ENCODE peak calls at places on chromosome 17, in seven cellular contexts. M is thoracic aorta; P is AG10803; E is GM10248; I is activated CD8-positive, alpha-beta T cell treated with anti-CD3 and anti-CD28 coated beads for 36 hours; C is gastrocnemius medialis; B is PC-9. W is an unnamed sample.
A peak's percentile ranks its signal among the peaks of the same experiment; 100 is the strongest.

GRCh38 chr17:5585814-5586558 is 1.7 kb upstream of the NLRP1 start:
- DNase-seq in M (no peak), I (peak; percentile 54), P (peak; percentile 25), B (no peak), E (no peak), C (no peak), W (no peak)

GRCh38 chr17:43891851-43892671 is 15.3 kb downstream of the MPP2 start:
- DNase-seq in E (no peak), C (no peak), I (no peak), M (no peak), B (no peak), P (peak; percentile 79), W (no peak)

GRCh38 chr17:45093444-45094110 is 32.5 kb downstream of the NMT1 start:
- DNase-seq in C (peak; percentile 83), M (no peak), B (no peak), E (no peak), P (peak; percentile 26), I (no peak), W (no peak)

GRCh38 chr17:41013181-41013580 is 4.3 kb upstream of the KRTAP3-1 start:
- DNase-seq in P (peak; percentile 47), B (peak; percentile 93), I (no peak), M (no peak), E (no peak), C (no peak), W (no peak)

GRCh38 chr17:62827722-62828498 is 19.8 kb upstream of the MARCHF10 start:
- DNase-seq in C (no peak), I (no peak), M (no peak), B (no peak), P (peak; percentile 46), E (no peak), W (no peak)

GRCh38 chr17:574061-574460 is 140.6 kb downstream of the VPS53 start:
- DNase-seq in I (no peak), P (no peak), B (no peak), C (no peak), M (no peak), E (no peak), W (no peak)

GRCh38 chr17:43723697-43724359 is 34.8 kb downstream of the SOST start:
- DNase-seq in P (peak; percentile 88), B (peak; percentile 81), I (no peak), E (no peak), C (peak; percentile 73), M (no peak), W (no peak)

GRCh38 chr17:213286-214105 is 32.0 kb upstream of the DOC2B start:
- DNase-seq in E (no peak), C (no peak), I (no peak), B (no peak), M (no peak), P (no peak), W (no peak)

GRCh38 chr17:46915596-46915995 is 7.4 kb upstream of the GOSR2 start:
- DNase-seq in M (no peak), I (no peak), P (no peak), C (no peak), E (no peak), B (peak; percentile 59), W (no peak)

GRCh38 chr17:82932146-82933005 is 92.6 kb upstream of the ZNF750 start:
- DNase-seq in I (no peak), M (no peak), E (no peak), P (peak; percentile 44), B (no peak), C (no peak), W (no peak)

DNA sequence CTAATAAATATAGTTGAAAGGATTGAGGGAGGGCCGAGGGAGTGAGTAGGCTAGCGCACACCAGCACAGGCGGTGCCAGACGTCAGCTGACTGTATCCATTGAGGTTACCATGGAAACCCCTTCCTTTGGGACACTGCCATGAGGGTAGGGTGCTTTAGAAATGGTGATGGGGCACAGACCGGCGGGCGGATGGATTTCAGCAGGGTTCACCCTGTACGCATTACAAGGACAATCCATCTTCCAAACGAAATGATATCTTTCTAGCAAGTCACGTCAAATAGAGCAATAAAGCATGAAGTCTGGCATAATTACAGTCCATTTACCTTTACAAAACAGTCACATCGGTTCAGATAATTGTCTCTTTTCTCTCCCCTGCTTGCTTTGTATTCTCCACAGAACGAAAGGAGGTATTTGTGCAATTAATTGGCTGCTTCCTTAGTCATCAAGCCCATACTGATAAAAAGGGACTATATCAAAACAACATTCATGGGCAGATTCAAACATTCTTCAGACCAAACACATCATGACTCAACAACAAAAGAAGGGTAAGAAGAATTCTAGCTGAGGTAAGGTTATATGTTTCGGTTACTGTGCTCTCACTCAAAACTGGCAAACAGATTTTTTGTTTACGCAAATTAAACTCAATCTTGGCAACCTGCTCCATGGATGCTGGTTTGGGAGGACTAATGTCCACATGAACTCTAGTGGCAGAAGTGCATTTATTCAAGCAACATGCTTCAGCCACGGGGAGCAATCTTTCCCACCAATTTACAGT is 140.6 kb downstream of the CDK5R1 start:
- DNase-seq in C (no peak), P (peak; percentile 10), B (no peak), E (no peak), M (no peak), I (no peak), W (peak; percentile 26)
- TF ChIP-seq CTCF in C (no peak), P (no peak), B (no peak), E (no peak), M (no peak), I (no peak), W (no peak)

GRCh38 chr17:67390646-67391480 is 13.8 kb downstream of the PITPNC1 start:
- DNase-seq in E (peak; percentile 76), P (peak; percentile 87), C (peak; percentile 23), B (peak; percentile 95), I (peak; percentile 90), M (no peak), W (no peak)

GRCh38 chr17:67388986-67389385 is 11.9 kb downstream of the PITPNC1 start:
- DNase-seq in C (no peak), B (no peak), P (no peak), M (no peak), I (no peak), E (no peak), W (no peak)

GRCh38 chr17:67392111-67392510 is 15.0 kb downstream of the PITPNC1 start:
- DNase-seq in I (peak; percentile 62), C (no peak), E (no peak), B (no peak), M (no peak), P (no peak), W (no peak)

GRCh38 chr17:67390006-67390645 is 13.0 kb downstream of the PITPNC1 start:
- DNase-seq in C (no peak), M (no peak), I (no peak), E (no peak), B (no peak), P (no peak), W (no peak)

DNA sequence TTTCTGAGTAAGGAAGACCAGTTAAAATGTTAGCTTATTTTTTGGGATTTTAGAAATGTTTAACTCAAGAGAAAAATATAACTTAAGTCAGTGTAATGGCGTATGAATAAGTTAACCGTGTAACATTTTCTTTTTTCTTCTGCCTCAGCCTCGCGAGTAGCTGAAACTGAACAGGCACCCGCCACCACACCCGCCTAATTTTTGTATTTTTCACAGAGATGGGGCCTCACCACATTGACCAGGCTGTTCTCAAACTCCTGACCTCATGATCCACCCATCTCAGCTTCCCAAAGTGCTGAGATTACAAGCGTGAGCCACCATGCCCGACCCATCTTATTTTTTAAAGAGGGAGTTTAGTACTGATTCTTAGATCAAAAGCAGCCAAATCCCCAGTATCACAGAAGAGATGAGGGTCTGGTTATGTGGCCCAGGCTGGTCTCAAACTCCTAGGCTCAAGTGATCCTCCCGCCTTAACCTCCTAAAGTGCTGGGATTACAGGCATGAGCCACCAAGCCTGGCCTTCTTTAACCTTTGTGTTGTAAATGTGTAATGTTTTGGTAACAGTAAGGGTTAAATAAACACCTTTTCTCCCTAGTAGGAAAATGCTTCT is 16.8 kb downstream of the PITPNC1 start:
- DNase-seq in E (no peak), P (no peak), I (no peak), B (no peak), M (no peak), C (no peak), W (no peak)
- TF ChIP-seq CTCF in E (no peak), P (no peak), I (no peak), B (no peak), M (no peak), C (no peak), W (no peak)

GRCh38 chr17:76538941-76539340 is 903 bp upstream of the PRCD start:
- DNase-seq in M (no peak), P (no peak), E (no peak), I (no peak), C (no peak), B (no peak), W (no peak)

GRCh38 chr17:76542566-76542971 is 2.7 kb downstream of the PRCD start:
- DNase-seq in P (no peak), B (no peak), E (no peak), I (no peak), M (no peak), C (no peak), W (no peak)

GRCh38 chr17:76539631-76540271 is at the start of gene PRCD:
- DNase-seq in E (no peak), M (no peak), B (no peak), C (no peak), I (no peak), P (no peak), W (no peak)

GRCh38 chr17:76541739-76542450 is 2.1 kb downstream of the PRCD start:
- DNase-seq in I (no peak), C (no peak), M (no peak), P (no peak), E (no peak), B (no peak), W (no peak)

GRCh38 chr17:76540381-76541300 is 797 bp downstream of the PRCD start:
- DNase-seq in I (peak; percentile 50), P (peak; percentile 89), B (peak; percentile 83), M (peak; percentile 73), C (peak; percentile 95), E (peak; percentile 62), W (peak; percentile 86)
- TF ChIP-seq CTCF in I (no peak), P (peak; percentile 38), B (no peak), M (peak; percentile 26), C (peak; percentile 31), E (no peak), W (peak; percentile 24)

GRCh38 chr17:80181431-80181830 is 11.6 kb downstream of the CARD14 start:
- DNase-seq in P (no peak), E (no peak), B (no peak), C (no peak), I (no peak), M (no peak), W (no peak)
- TF ChIP-seq CTCF in P (no peak), E (no peak), B (no peak), C (no peak), I (no peak), M (no peak), W (no peak)

DNA sequence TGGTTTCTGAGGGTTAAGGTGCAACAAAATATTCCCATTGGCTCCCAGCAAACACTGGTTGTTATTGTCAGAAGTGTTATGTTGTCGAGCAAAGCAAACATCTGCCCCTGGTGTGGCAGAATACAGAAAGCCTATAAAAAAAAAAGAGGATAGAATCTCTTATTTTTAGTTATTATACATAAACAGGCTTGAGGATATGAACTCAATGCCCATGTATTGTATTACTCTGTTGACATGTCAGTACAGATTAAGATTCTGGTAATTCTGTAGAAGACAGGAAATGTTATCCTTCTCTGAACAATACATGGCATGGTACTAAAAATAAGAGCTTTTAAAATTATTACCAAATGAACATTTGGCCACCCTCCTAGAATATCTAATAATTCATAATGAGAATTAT is 73.7 kb downstream of the CA4 start:
- DNase-seq in P (no peak), I (no peak), E (no peak), M (no peak), B (no peak), C (no peak), W (no peak)
- TF ChIP-seq CTCF in P (no peak), I (no peak), E (no peak), M (no peak), B (no peak), C (no peak), W (no peak)

GRCh38 chr17:9115446-9116265 is 94.3 kb downstream of the NTN1 start:
- DNase-seq in C (peak; percentile 33), B (no peak), M (peak; percentile 66), E (no peak), P (peak; percentile 63), I (peak; percentile 88), W (peak; percentile 51)
- TF ChIP-seq CTCF in C (no peak), B (no peak), M (peak; percentile 31), E (peak; percentile 9), P (peak; percentile 54), I (peak; percentile 49), W (no peak)

W was measured in neural crest cell.